ENCODE peak calls at places on chromosome 16, in four cellular contexts. A is HS-27A; C is cortex of kidney; G is CD4-positive, alpha-beta T cell. K is an unnamed sample.

GRCh38 chr16:3149630-3150345 is 15.0 kb downstream of the ZNF213 start:
- DNase-seq in G (peak; percentile 30), C (no peak), A (no peak), K (peak; percentile 80)

GRCh38 chr16:5056347-5056746 is 9.4 kb downstream of the C16orf89 start:
- DNase-seq in G (peak; percentile 32), A (no peak), C (no peak), K (peak; percentile 45)

GRCh38 chr16:65572156-65572555 is 450.3 kb upstream of the CDH11 start:
- DNase-seq in A (peak; percentile 39), C (no peak), G (no peak), K (no peak)

GRCh38 chr16:72985148-72985882 is 62.6 kb downstream of the ZFHX3 start:
- DNase-seq in C (no peak), A (no peak), G (no peak), K (no peak)

GRCh38 chr16:69839240-69839688 is 77.1 kb downstream of the WWP2 start:
- DNase-seq in G (no peak), A (no peak), C (no peak), K (no peak)

GRCh38 chr16:82079892-82080291 is 44.8 kb downstream of the HSD17B2 start:
- DNase-seq in A (no peak), G (no peak), C (no peak), K (no peak)

GRCh38 chr16:11973065-11973464 is 3.5 kb upstream of the SNX29 start:
- DNase-seq in C (no peak), A (no peak), G (no peak), K (no peak)

GRCh38 chr16:87332150-87332549 is 15.0 kb upstream of the C16orf95 start:
- DNase-seq in C (no peak), A (no peak), G (no peak), K (no peak)

GRCh38 chr16:53433930-53434435 is 288 bp upstream of the RBL2 start:
- DNase-seq in C (no peak), G (no peak), A (no peak), K (peak; percentile 85)

GRCh38 chr16:48447428-48447827 is 62.2 kb upstream of the SIAH1 start:
- DNase-seq in A (no peak), G (no peak), C (no peak), K (no peak)

GRCh38 chr16:29991571-29991904 is 3.9 kb downstream of the HIRIP3 start:
- DNase-seq in G (no peak), C (no peak), A (no peak), K (no peak)

GRCh38 chr16:4897328-4897727 is 39.6 kb downstream of the PPL start:
- DNase-seq in C (no peak), G (no peak), A (no peak), K (no peak)

GRCh38 chr16:50960517-50961202 is 190.4 kb downstream of the SALL1 start:
- DNase-seq in C (no peak), A (no peak), G (no peak), K (no peak)

GRCh38 chr16:71929048-71929447 is 33.7 kb downstream of the IST1 start:
- DNase-seq in C (no peak), A (no peak), G (no peak), K (no peak)